ENCODE peak calls at places on chromosomes 7 and 10, in ten cellular contexts. H, A, D, X, W, L, C, R, O and K are unnamed samples.

GRCh38 chr10:44752451-44753441 is 158.4 kb upstream of the TMEM72 start:
- DNase-seq in D (peak; percentile 83), H (peak; percentile 100), X (no peak), L (no peak), W (peak; percentile 92), O (peak; percentile 88), A (no peak), C (peak; percentile 69), R (peak; percentile 90), K (peak; percentile 89)

GRCh38 chr7:47574473-47575328 is 7.2 kb downstream of the TNS3 start:
- DNase-seq in R (peak; percentile 64), A (no peak), C (no peak), D (no peak), H (no peak), W (no peak), O (no peak), X (peak; percentile 62), L (no peak), K (no peak)

GRCh38 chr7:8418627-8419245 is 14.7 kb upstream of the NXPH1 start:
- DNase-seq in O (peak; percentile 76), C (peak; percentile 30), D (peak; percentile 2), W (peak; percentile 5), H (peak; percentile 49), A (no peak), L (peak; percentile 67), X (no peak), R (peak; percentile 35), K (peak; percentile 75)

GRCh38 chr7:143934526-143935340 is at the start of gene OR2F2:
- DNase-seq in A (no peak), O (peak; percentile 85), H (peak; percentile 64), R (peak; percentile 69), X (no peak), L (no peak), W (no peak), D (no peak), C (no peak), K (no peak)

GRCh38 chr7:141704112-141704511 is 2.1 kb upstream of the DENND11 start:
- DNase-seq in R (no peak), A (no peak), L (no peak), W (no peak), O (no peak), X (no peak), H (no peak), D (no peak), C (no peak), K (no peak)

GRCh38 chr7:150665075-150665794 is 20.3 kb upstream of the GIMAP2 start:
- DNase-seq in H (no peak), W (no peak), X (no peak), A (no peak), D (no peak), R (no peak), L (no peak), C (no peak), O (no peak), K (no peak)

GRCh38 chr10:60901561-60902235 is 42.3 kb downstream of the RHOBTB1 start:
- DNase-seq in D (no peak), O (no peak), L (no peak), C (no peak), X (no peak), R (no peak), A (peak; percentile 60), W (no peak), H (no peak), K (peak; percentile 23)

GRCh38 chr10:48941427-48942075 is 1.9 kb upstream of the LRRC18 start:
- DNase-seq in D (no peak), L (no peak), X (no peak), R (no peak), A (no peak), W (no peak), H (no peak), O (no peak), C (no peak), K (no peak)

GRCh38 chr7:5477723-5478531 is 54.3 kb upstream of the TNRC18 start:
- DNase-seq in L (peak; percentile 61), C (no peak), A (no peak), O (no peak), W (no peak), D (peak; percentile 36), H (no peak), R (no peak), X (peak; percentile 91), K (no peak)

GRCh38 chr10:95363303-95363912 is 72.6 kb upstream of the PDLIM1 start:
- DNase-seq in L (peak; percentile 58), W (peak; percentile 23), R (peak; percentile 62), A (no peak), C (peak; percentile 52), D (peak; percentile 43), X (peak; percentile 68), O (peak; percentile 86), H (peak; percentile 45), K (peak; percentile 84)

GRCh38 chr7:28926871-28927597 is 31.1 kb downstream of the TRIL start:
- DNase-seq in R (peak; percentile 82), X (peak; percentile 74), D (peak; percentile 75), W (peak; percentile 63), O (peak; percentile 94), L (peak; percentile 54), C (peak; percentile 74), A (peak; percentile 66), H (peak; percentile 84), K (peak; percentile 90)

GRCh38 chr7:33757563-33758165 is 147.7 kb upstream of the BMPER start:
- DNase-seq in C (peak; percentile 10), X (no peak), H (peak; percentile 35), W (no peak), D (no peak), A (no peak), R (peak; percentile 40), O (peak; percentile 78), L (no peak), K (peak; percentile 61)

GRCh38 chr10:8463853-8464252 is 409.4 kb downstream of the GATA3 start:
- DNase-seq in W (no peak), R (no peak), A (no peak), L (no peak), C (no peak), D (no peak), H (no peak), X (no peak), O (no peak), K (no peak)

GRCh38 chr10:109968954-109969644 is 38.7 kb upstream of the ADD3 start:
- DNase-seq in W (no peak), O (no peak), D (no peak), X (no peak), H (no peak), A (no peak), C (no peak), R (no peak), L (no peak), K (no peak)

GRCh38 chr7:108528183-108528712 is 2.3 kb upstream of the PNPLA8 start:
- DNase-seq in D (no peak), H (no peak), W (peak; percentile 18), C (peak; percentile 89), R (no peak), O (no peak), X (no peak), A (no peak), L (no peak), K (peak; percentile 69)

DNA sequence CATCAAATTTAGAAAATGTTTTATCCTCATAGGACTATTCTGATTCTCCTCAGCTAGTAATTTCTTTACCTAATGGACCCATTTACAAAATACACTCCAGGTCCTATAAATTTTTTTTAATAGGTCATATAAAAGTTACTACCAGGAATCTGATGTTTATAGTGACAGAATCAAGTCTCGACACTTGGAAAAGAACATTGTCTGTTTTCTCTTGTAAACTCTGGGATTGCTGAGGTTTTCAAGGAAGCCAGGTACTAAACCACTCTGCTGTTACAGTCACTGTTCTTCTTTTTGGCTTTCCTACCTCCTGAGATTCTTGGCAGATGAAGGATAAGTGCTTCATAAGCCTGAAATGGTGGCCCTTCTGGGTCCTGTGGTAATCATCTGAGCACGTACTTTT is 493.1 kb downstream of the AUTS2 start:
- DNase-seq in C (no peak), O (no peak), W (no peak), L (no peak), R (no peak), A (no peak), D (no peak), X (no peak), H (no peak), K (no peak)
- TF ChIP-seq CTCF in C (no peak), O (no peak), W (no peak), L (no peak), R (no peak), A (no peak), D (no peak), X (no peak), H (no peak), K (no peak)

DNA sequence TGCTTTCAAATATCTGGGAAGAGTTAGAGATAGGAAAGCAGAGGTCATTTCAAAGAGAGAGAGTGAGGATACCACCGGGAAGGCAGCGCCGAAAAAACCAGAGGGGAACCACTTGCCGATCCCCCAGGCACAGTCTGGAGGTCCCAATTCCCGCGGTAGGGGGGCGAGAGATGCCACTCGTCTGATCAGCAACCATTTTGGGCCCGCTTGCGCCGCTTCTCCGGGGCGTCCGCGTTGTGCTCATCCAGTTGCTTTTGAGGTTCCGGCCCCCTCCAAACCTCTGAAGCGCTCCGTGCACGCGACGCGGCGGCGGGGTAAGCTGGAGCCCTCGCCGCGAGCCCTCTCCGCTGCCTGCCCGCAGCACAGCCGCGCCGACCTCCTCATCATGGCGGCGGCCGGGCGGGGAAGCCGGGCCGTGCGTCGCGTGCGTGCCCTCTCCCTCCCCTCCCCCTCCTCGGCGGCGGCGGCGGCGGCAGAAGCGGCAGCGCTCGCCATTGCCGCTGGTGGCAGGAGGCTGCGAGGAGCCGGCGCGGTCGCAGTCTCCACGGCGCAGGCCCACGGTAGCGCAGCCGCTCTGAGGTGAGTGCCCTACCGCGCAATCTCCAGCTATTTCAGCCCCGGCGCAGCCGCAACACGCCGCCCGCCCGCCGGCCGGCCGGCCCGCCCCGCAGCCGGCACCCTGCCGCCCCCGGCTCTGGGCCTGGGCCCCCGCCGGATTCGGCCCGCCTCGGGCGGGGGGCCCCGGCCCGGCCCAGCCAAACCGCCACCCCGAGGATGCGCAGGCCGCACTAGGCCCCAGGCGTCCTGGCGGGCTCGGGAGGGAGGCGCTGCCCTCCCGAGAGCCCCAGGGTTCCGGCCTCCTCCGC is at the start of gene NRF1:
- DNase-seq in D (peak; percentile 92), W (peak; percentile 41), O (peak; percentile 92), A (peak; percentile 92), L (peak; percentile 94), C (peak; percentile 90), X (peak; percentile 94), H (peak; percentile 91), R (peak; percentile 85), K (peak; percentile 86)
- TF ChIP-seq CTCF in D (no peak), W (no peak), O (no peak), A (peak; percentile 23), L (no peak), C (no peak), X (no peak), H (no peak), R (no peak), K (no peak)

DNA sequence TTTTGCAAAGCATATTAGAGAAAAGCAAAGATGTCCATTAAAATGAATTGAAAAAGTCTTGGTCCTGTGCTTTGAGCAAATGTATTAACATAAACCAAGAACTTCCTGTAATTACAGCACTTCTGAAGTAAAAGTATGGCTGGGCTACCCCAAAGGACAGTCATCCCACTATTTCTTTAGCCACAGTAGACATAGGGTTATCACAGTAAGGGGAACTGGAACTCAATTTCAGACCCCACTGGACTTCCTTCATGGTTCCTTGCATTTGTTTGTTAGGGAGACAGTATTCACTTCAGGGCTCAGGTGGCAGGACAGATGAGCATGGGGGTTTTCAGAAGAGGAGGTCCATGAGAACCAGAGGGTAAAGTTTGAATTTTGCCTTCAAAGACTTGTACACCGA is 203.1 kb upstream of the PDE1C start:
- DNase-seq in A (no peak), C (no peak), H (no peak), D (no peak), R (no peak), X (no peak), L (no peak), O (no peak), W (no peak), K (no peak)
- TF ChIP-seq CTCF in A (no peak), C (no peak), H (no peak), D (no peak), R (no peak), X (no peak), L (no peak), O (no peak), W (no peak), K (no peak)

GRCh38 chr7:116219288-116219687 is 8.9 kb downstream of the TES start:
- DNase-seq in A (no peak), H (no peak), O (no peak), W (no peak), X (no peak), R (no peak), L (no peak), C (no peak), D (no peak), K (no peak)
- TF ChIP-seq CTCF in A (no peak), H (no peak), O (no peak), W (no peak), X (no peak), R (no peak), L (no peak), C (no peak), D (no peak), K (no peak)